ENCODE peak calls at places on chromosomes 11 and 22, in four cellular contexts. F, A, U and W are unnamed samples.

GRCh38 chr22:39478461-39478860 is 21.6 kb downstream of the MGAT3 start:
- DNase-seq in F (no peak), A (no peak), U (no peak), W (no peak)

GRCh38 chr11:61071208-61071681 is 31.0 kb upstream of the CD5 start:
- DNase-seq in F (peak), A (peak), U (no peak), W (no peak)

GRCh38 chr11:75346912-75347647 is 4.4 kb downstream of the ARRB1 start:
- DNase-seq in F (peak), A (peak), U (no peak), W (no peak)

GRCh38 chr11:108568183-108568858 is 25.2 kb downstream of the EXPH5 start:
- DNase-seq in F (no peak), A (no peak), U (no peak), W (peak)

GRCh38 chr22:37794376-37794775 is 13.4 kb upstream of the GCAT start:
- DNase-seq in F (no peak), A (no peak), U (no peak), W (no peak)

GRCh38 chr11:132024587-132025295 is 654.3 kb downstream of the NTM start:
- DNase-seq in F (no peak), A (no peak), U (peak), W (no peak)

GRCh38 chr11:103946793-103947565 is 89.5 kb upstream of the DDI1 start:
- DNase-seq in F (no peak), A (no peak), U (no peak), W (no peak)

GRCh38 chr11:72354356-72355115 is 79.8 kb downstream of the CLPB start:
- DNase-seq in F (no peak), A (no peak), U (no peak), W (no peak)

GRCh38 chr11:88501535-88501934 is 164.0 kb upstream of the CTSC start:
- DNase-seq in F (no peak), A (no peak), U (no peak), W (no peak)

GRCh38 chr11:112785717-112786116 is 175.5 kb upstream of the NCAM1 start:
- DNase-seq in F (no peak), A (no peak), U (no peak), W (no peak)

GRCh38 chr11:35641206-35641885 is 21.2 kb upstream of the TRIM44 start:
- DNase-seq in F (no peak), A (no peak), U (no peak), W (no peak)

GRCh38 chr22:29167032-29167911 is 38.4 kb upstream of the EMID1 start:
- DNase-seq in F (peak), A (peak), U (no peak), W (no peak)

GRCh38 chr11:120343429-120343828 is 7.2 kb downstream of the ARHGEF12 start:
- DNase-seq in F (peak), A (no peak), U (no peak), W (peak)

GRCh38 chr11:8392166-8392565 is 128.5 kb upstream of the LMO1 start:
- DNase-seq in F (no peak), A (no peak), U (no peak), W (no peak)

GRCh38 chr11:65436412-65437032 is 13.9 kb downstream of the NEAT1 start:
- DNase-seq in F (no peak), A (peak), U (no peak), W (no peak)

GRCh38 chr22:31620756-31621480 is 41.1 kb downstream of the PISD start:
- DNase-seq in F (no peak), A (no peak), U (no peak), W (no peak)

GRCh38 chr11:9315078-9315688 is 790 bp upstream of the TMEM41B start:
- DNase-seq in F (peak), A (no peak), U (no peak), W (no peak)

GRCh38 chr22:49264696-49265095 is 563.0 kb downstream of the BRD1 start:
- DNase-seq in F (no peak), A (no peak), U (no peak), W (no peak)

GRCh38 chr11:100632970-100633452 is 54.1 kb upstream of the ARHGAP42 start:
- DNase-seq in F (no peak), A (peak), U (no peak), W (no peak)

GRCh38 chr11:18016789-18017188 is 3.9 kb upstream of the SERGEF start:
- DNase-seq in F (no peak), A (no peak), U (no peak), W (no peak)

GRCh38 chr22:50302041-50302541 is 5.4 kb downstream of the PLXNB2 start:
- DNase-seq in F (no peak), A (no peak), U (no peak), W (no peak)

GRCh38 chr11:61609970-61610347 is 29.1 kb upstream of the SYT7 start:
- DNase-seq in F (no peak), A (no peak), U (no peak), W (no peak)

GRCh38 chr11:72773291-72773690 is 20.6 kb downstream of the STARD10 start:
- DNase-seq in F (peak), A (peak), U (no peak), W (peak)

GRCh38 chr11:61732705-61733104 is 19.7 kb upstream of the MYRF start:
- DNase-seq in F (no peak), A (no peak), U (no peak), W (peak)

GRCh38 chr11:7381937-7382336 is 103.4 kb upstream of the OLFML1 start:
- DNase-seq in F (no peak), A (no peak), U (no peak), W (no peak)

GRCh38 chr11:65316979-65317786 is 2.5 kb downstream of the CDC42EP2 start:
- DNase-seq in F (no peak), A (peak), U (peak), W (no peak)